ENCODE peak calls at places on chromosomes 1 and 21, in ten cellular contexts. N is tibial artery, F is right lobe of liver, A is body of pancreas, D is SK-N-SH, E is tibial nerve, I is stomach, M is neural progenitor cell, Y is spleen, V is OCI-LY7. L is an unnamed sample.

GRCh38 chr1:27581823-27582243 is 22.1 kb downstream of the AHDC1 start:
- DNase-seq in V (no peak), I (no peak), E (no peak), M (no peak), D (no peak), N (peak; percentile 91), A (no peak), F (peak; percentile 87), Y (no peak), L (no peak)

GRCh38 chr1:26234644-26235384 is 814 bp downstream of the CEP85 start:
- DNase-seq in E (no peak), A (no peak), N (no peak), M (peak; percentile 85), F (no peak), I (no peak), V (peak; percentile 31), D (peak; percentile 40), Y (no peak), L (no peak)

GRCh38 chr1:31939484-31940329 is 1.5 kb upstream of the PTP4A2 start:
- DNase-seq in F (peak; percentile 72), A (peak; percentile 66), I (peak; percentile 73), Y (peak; percentile 88), D (peak; percentile 62), V (peak; percentile 91), N (no peak), M (peak; percentile 20), E (no peak), L (peak; percentile 60)

GRCh38 chr1:40462956-40463590 is 12.8 kb downstream of the ZFP69B start:
- DNase-seq in V (peak; percentile 13), N (no peak), E (no peak), A (no peak), I (no peak), D (no peak), F (no peak), Y (no peak), M (no peak), L (no peak)

GRCh38 chr1:1777510-1777909 is 760 bp downstream of the NADK start:
- DNase-seq in I (no peak), E (peak; percentile 32), V (peak; percentile 23), Y (no peak), F (no peak), M (peak; percentile 13), A (no peak), D (peak; percentile 47), N (peak; percentile 87), L (no peak)

GRCh38 chr1:33147997-33148314 is 33.9 kb downstream of the TRIM62 start:
- DNase-seq in I (no peak), E (no peak), Y (no peak), V (no peak), A (no peak), F (no peak), N (no peak), M (peak; percentile 54), D (peak; percentile 73), L (no peak)

GRCh38 chr1:217140041-217140901 is 417.0 kb upstream of the ESRRG start:
- DNase-seq in E (no peak), I (no peak), F (no peak), M (peak; percentile 61), N (no peak), A (no peak), Y (no peak), D (no peak), V (no peak), L (no peak)

GRCh38 chr1:11833497-11833896 is 14.1 kb downstream of the NPPA start:
- DNase-seq in Y (no peak), A (no peak), N (no peak), F (no peak), M (no peak), E (no peak), D (no peak), V (no peak), I (no peak), L (no peak)

GRCh38 chr21:44590311-44590721 is 2.0 kb downstream of the KRTAP10-6 start:
- DNase-seq in M (no peak), E (no peak), V (no peak), N (no peak), Y (no peak), I (no peak), D (no peak), F (no peak), A (no peak), L (no peak)

GRCh38 chr21:44596068-44596725 is 3.9 kb upstream of the KRTAP10-6 start:
- DNase-seq in I (no peak), D (no peak), N (no peak), A (no peak), M (no peak), V (no peak), E (no peak), F (no peak), Y (no peak), L (peak; percentile 31)

GRCh38 chr21:44592446-44593365 is at the start of gene KRTAP10-6:
- DNase-seq in D (no peak), A (no peak), E (no peak), Y (no peak), I (no peak), V (no peak), F (peak; percentile 51), N (peak; percentile 59), M (no peak), L (no peak)

GRCh38 chr21:44594406-44594916 is 2.2 kb upstream of the KRTAP10-6 start:
- DNase-seq in F (no peak), Y (no peak), D (no peak), M (no peak), I (no peak), E (no peak), V (no peak), A (no peak), N (no peak), L (no peak)

DNA sequence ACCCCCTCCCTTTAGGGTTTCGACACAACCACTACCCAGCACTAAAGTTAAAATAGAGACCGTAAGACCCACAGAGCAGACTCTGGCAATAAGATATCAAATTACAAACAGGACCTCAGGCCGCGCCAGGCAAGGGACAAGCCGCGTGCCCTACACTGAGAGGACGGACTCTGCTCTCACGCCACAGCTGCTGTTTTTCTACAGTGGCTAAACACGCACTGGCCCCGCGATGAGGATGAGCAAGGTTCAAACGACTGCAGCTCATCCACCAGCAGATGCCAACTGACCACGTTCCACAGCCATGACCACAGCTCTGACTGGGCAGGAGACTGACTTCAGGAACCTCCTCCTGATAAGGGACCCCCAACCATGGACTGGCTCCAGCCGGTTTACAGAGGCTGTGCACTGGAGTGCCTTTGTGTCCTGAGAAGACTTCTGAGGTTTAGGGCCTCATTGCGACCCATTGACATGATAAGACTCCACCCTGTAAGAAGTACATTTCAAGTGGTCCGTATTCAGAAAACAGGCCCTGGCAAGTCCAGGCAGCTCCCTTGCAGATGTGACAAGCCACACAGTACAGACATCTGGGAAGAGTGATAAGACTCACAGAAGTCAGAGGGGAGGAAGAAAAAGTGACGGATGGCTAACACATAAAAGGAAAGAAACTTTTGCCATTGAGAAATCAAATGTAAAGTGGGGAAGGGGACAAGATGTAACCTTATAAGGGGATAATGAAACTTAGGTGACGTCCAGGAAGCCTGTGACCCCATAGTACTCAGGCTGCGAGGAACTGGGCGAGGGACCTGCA is 1.5 kb upstream of the KRTAP10-6 start:
- DNase-seq in E (no peak), V (no peak), N (peak; percentile 40), I (no peak), Y (no peak), F (peak; percentile 82), A (no peak), M (no peak), D (no peak), L (no peak)
- H3K27ac ChIP-seq in E (no peak overlapping the region), V (no peak overlapping the region), N (no peak overlapping the region), I (no peak overlapping the region), Y (no peak overlapping the region), F (no peak overlapping the region), A (no peak overlapping the region), M (no peak overlapping the region), D (no peak overlapping the region), L (no peak overlapping the region)

GRCh38 chr1:156177918-156178654 is 15.8 kb upstream of the SLC25A44 start:
- DNase-seq in Y (no peak), N (no peak), F (no peak), I (no peak), D (no peak), V (no peak), M (no peak), E (no peak), A (no peak), L (no peak)

GRCh38 chr1:156176610-156177210 is 17.2 kb upstream of the SLC25A44 start:
- DNase-seq in F (no peak), I (no peak), V (no peak), D (no peak), M (no peak), E (no peak), N (no peak), A (no peak), Y (no peak), L (no peak)

DNA sequence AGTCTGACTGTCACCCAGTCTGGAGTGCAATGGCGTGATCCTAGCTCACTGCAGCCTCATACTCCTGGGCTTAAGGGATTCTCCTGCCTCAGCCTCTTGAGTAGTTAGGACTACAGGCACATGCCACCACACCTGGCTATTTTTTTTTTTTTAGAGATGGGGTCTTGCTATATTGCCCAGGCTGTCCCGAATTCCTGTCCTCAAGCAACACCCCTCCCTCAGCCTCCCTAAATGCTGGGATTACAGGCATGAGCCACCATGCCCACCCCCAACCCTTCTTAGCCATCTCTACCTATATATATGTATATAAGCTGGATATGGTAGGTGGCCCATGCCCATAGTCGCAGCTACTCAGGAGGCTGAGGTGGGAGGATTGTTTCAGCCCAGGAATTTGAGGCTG is 13.4 kb upstream of the SLC25A44 start:
- DNase-seq in A (no peak), I (no peak), N (no peak), E (no peak), D (no peak), V (no peak), F (no peak), M (no peak), Y (no peak), L (no peak)
- H3K4me1 ChIP-seq in A (peaks cover 16% of the 10 kb centered on the region), I (no peaks in the 10 kb centered on the region), N (no peaks in the 10 kb centered on the region), E (no peaks in the 10 kb centered on the region), D (no peaks in the 10 kb centered on the region), V (peaks cover 18% of the 10 kb centered on the region), F (peaks cover 22% of the 10 kb centered on the region), M (peaks cover 21% of the 10 kb centered on the region), Y (no peaks in the 10 kb centered on the region), L (peaks cover 7% of the 10 kb centered on the region)

GRCh38 chr1:109116286-109116685 is 2.4 kb downstream of the ELAPOR1 start:
- DNase-seq in F (no peak), Y (no peak), E (no peak), M (no peak), D (no peak), A (no peak), I (peak; percentile 65), V (no peak), N (no peak), L (no peak)

GRCh38 chr1:109115685-109116084 is 1.8 kb downstream of the ELAPOR1 start:
- DNase-seq in D (no peak), Y (no peak), V (no peak), F (no peak), I (peak; percentile 17), E (no peak), A (no peak), N (no peak), M (no peak), L (no peak)

GRCh38 chr1:109112652-109113285 is 1.1 kb upstream of the ELAPOR1 start:
- DNase-seq in F (peak; percentile 94), N (peak; percentile 95), D (peak; percentile 93), V (peak; percentile 83), A (peak; percentile 93), M (peak; percentile 99), Y (peak; percentile 97), E (peak; percentile 87), I (peak; percentile 95), L (peak; percentile 95)

GRCh38 chr1:109112056-109112651 is 1.8 kb upstream of the ELAPOR1 start:
- DNase-seq in D (peak; percentile 39), N (no peak), A (no peak), M (no peak), Y (no peak), F (no peak), E (no peak), V (peak; percentile 63), I (no peak), L (peak; percentile 46)

DNA sequence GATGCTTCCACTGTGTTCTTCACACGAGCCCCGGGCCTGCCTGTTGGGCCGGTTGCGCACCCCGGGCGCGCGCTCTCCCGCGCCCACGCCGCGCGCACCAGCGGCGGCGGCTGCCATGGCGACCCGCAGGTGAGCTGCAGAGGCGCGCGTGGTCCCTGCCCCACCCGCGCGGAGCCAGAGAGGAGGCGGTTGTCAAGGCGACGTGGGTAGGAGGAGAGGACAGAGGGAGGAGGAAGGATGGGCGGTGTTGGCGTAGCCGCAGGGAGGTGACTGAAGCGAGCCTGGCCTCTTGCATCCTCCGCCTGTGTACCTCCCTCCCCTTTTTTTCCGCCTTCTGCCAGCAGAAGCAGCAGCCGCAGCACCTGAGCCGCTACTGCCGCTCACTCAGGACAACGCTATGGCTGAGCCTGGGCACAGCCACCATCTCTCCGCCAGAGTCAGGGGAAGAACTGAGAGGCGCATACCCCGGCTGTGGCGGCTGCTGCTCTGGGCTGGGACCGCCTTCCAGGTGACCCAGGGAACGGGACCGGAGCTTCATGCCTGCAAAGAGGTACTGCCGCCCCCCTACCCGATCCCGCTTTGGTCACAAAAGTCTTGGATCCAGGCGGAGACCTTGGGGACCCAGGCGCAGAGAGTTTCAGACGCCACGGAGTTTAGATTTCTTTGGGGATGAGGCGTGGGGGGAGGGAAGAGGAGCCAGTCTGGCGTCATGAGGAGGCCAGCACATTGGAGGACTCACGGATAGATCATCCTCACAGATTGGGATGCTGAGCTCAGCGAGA is at the start of gene ELAPOR1:
- DNase-seq in A (peak; percentile 67), I (peak; percentile 78), V (no peak), D (peak; percentile 74), M (peak; percentile 71), N (no peak), E (no peak), Y (peak; percentile 94), F (peak; percentile 77), L (no peak)
- H3K4me3 ChIP-seq in A (peak within 1 kb of the TSS; percentile 18), I (peak within 1 kb of the TSS; percentile 53), V (no peak within 1 kb of the TSS), D (peak within 1 kb of the TSS; percentile 50), M (peak within 1 kb of the TSS; percentile 51), N (peak within 1 kb of the TSS; percentile 48), E (peak within 1 kb of the TSS; percentile 52), Y (peak within 1 kb of the TSS; percentile 46), F (peak within 1 kb of the TSS; percentile 1), L (no peak within 1 kb of the TSS)

DNA sequence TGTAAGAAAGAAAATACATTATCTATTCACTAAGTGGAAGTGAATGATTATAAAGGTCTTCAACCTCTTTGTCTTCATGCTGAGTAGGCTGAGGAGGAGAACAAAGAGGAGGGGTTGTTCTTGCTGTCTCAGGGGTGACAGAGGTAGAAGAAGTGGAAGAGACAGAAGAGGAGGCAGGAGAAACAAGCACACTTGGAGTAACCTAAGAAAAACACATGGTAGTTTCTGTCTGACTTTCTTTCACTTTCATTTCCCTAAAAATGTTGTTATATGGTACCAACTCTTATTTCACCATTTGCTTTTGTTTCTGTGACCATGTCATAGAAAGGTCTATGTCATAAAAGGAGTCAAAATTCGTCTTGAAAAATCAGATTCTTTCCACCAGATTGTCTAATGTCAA is 696.6 kb upstream of the BRINP3 start:
- DNase-seq in E (no peak), N (no peak), M (peak; percentile 13), I (no peak), A (no peak), D (no peak), F (no peak), Y (no peak), V (peak; percentile 71), L (no peak)
- H3K27ac ChIP-seq in E (no peak overlapping the region), N (no peak overlapping the region), M (no peak overlapping the region), I (no peak overlapping the region), A (no peak overlapping the region), D (no peak overlapping the region), F (no peak overlapping the region), Y (no peak overlapping the region), V (peak overlapping the region; percentile 52), L (no peak overlapping the region)

L was measured in SJSA1.